ENCODE peak calls at places on chromosomes 12 and 14, in ten cellular contexts. X, S, D, B, K, E, Z, V, L and M are unnamed samples.

GRCh38 chr12:58502236-58502635 is 418.1 kb downstream of the LRIG3 start:
- DNase-seq in X (no peak), S (peak), D (no peak), B (no peak), K (no peak), E (no peak), Z (peak), V (no peak), L (no peak), M (no peak)

GRCh38 chr14:69853774-69854173 is 25.4 kb upstream of the SMOC1 start:
- DNase-seq in X (no peak), S (no peak), D (no peak), B (no peak), K (no peak), E (no peak), Z (no peak), V (no peak), L (no peak), M (no peak)

GRCh38 chr12:57276935-57277563 is 26.1 kb upstream of the STAC3 start:
- DNase-seq in X (peak), S (peak), D (peak), B (no peak), K (peak), E (no peak), Z (no peak), V (no peak), L (no peak), M (no peak)

GRCh38 chr14:94020267-94020666 is 5.9 kb upstream of the OTUB2 start:
- DNase-seq in X (no peak), S (no peak), D (no peak), B (no peak), K (no peak), E (no peak), Z (no peak), V (no peak), L (no peak), M (no peak)

GRCh38 chr12:80226576-80226975 is 127.2 kb downstream of the OTOGL start:
- DNase-seq in X (peak), S (no peak), D (peak), B (no peak), K (no peak), E (no peak), Z (no peak), V (no peak), L (no peak), M (no peak)

GRCh38 chr12:121218588-121219352 is 8.8 kb downstream of the P2RX4 start:
- DNase-seq in X (no peak), S (no peak), D (no peak), B (no peak), K (no peak), E (no peak), Z (no peak), V (no peak), L (no peak), M (peak)

GRCh38 chr12:9761407-9761736 is 671 bp upstream of the CD69 start:
- DNase-seq in X (no peak), S (no peak), D (peak), B (no peak), K (peak), E (no peak), Z (no peak), V (peak), L (no peak), M (no peak)

GRCh38 chr14:103705158-103705523 is 10.1 kb downstream of the XRCC3 start:
- DNase-seq in X (no peak), S (no peak), D (no peak), B (no peak), K (no peak), E (no peak), Z (no peak), V (no peak), L (no peak), M (peak)

GRCh38 chr12:3161861-3162260 is 84.7 kb downstream of the TSPAN9 start:
- DNase-seq in X (no peak), S (no peak), D (no peak), B (no peak), K (no peak), E (no peak), Z (no peak), V (no peak), L (no peak), M (no peak)

GRCh38 chr12:54432815-54433164 is 13.7 kb upstream of the ITGA5 start:
- DNase-seq in X (no peak), S (no peak), D (no peak), B (no peak), K (no peak), E (no peak), Z (no peak), V (no peak), L (no peak), M (no peak)

GRCh38 chr12:127381043-127381668 is 885.8 kb upstream of the TMEM132C start:
- DNase-seq in X (no peak), S (peak), D (peak), B (peak), K (peak), E (no peak), Z (peak), V (no peak), L (peak), M (no peak)

GRCh38 chr12:115249878-115250277 is 565.9 kb upstream of the TBX3 start:
- DNase-seq in X (no peak), S (no peak), D (no peak), B (no peak), K (no peak), E (no peak), Z (no peak), V (no peak), L (no peak), M (no peak)

GRCh38 chr12:54370218-54370730 is 6.0 kb upstream of the GPR84 start:
- DNase-seq in X (peak), S (peak), D (peak), B (no peak), K (no peak), E (peak), Z (no peak), V (no peak), L (peak), M (peak)

GRCh38 chr14:74593241-74593985 is 18.6 kb downstream of the LTBP2 start:
- DNase-seq in X (no peak), S (no peak), D (no peak), B (no peak), K (no peak), E (no peak), Z (no peak), V (no peak), L (no peak), M (peak)

GRCh38 chr14:52338282-52338681 is 24.2 kb downstream of the PTGER2 start:
- DNase-seq in X (peak), S (no peak), D (peak), B (no peak), K (no peak), E (no peak), Z (no peak), V (no peak), L (no peak), M (no peak)

GRCh38 chr14:104769324-104770071 is 16.6 kb downstream of the SIVA1 start:
- DNase-seq in X (no peak), S (no peak), D (no peak), B (no peak), K (no peak), E (no peak), Z (no peak), V (no peak), L (no peak), M (no peak)

GRCh38 chr12:66070378-66071120 is 60.0 kb downstream of the LLPH start:
- DNase-seq in X (no peak), S (no peak), D (no peak), B (no peak), K (no peak), E (no peak), Z (no peak), V (no peak), L (no peak), M (no peak)

GRCh38 chr14:68846466-68846865 is 53.6 kb upstream of the ZFP36L1 start:
- DNase-seq in X (no peak), S (no peak), D (no peak), B (no peak), K (no peak), E (no peak), Z (no peak), V (no peak), L (no peak), M (no peak)

GRCh38 chr14:74739293-74740030 is 23.7 kb upstream of the YLPM1 start:
- DNase-seq in X (no peak), S (no peak), D (peak), B (no peak), K (no peak), E (no peak), Z (no peak), V (no peak), L (no peak), M (no peak)

GRCh38 chr12:122403115-122403770 is 19.2 kb downstream of the CLIP1 start:
- DNase-seq in X (no peak), S (no peak), D (no peak), B (no peak), K (no peak), E (no peak), Z (no peak), V (no peak), L (no peak), M (no peak)

GRCh38 chr14:21087294-21088091 is 11.0 kb downstream of the ZNF219 start:
- DNase-seq in X (peak), S (no peak), D (peak), B (no peak), K (peak), E (peak), Z (peak), V (peak), L (peak), M (peak)

GRCh38 chr14:81382517-81383225 is 17.5 kb downstream of the STON2 start:
- DNase-seq in X (no peak), S (no peak), D (no peak), B (no peak), K (no peak), E (no peak), Z (no peak), V (no peak), L (no peak), M (no peak)

GRCh38 chr14:60757617-60758016 is 23.1 kb downstream of the MNAT1 start:
- DNase-seq in X (no peak), S (no peak), D (peak), B (no peak), K (no peak), E (peak), Z (no peak), V (no peak), L (no peak), M (no peak)

GRCh38 chr12:103880299-103881142 is 39.5 kb upstream of the NT5DC3 start:
- DNase-seq in X (no peak), S (peak), D (no peak), B (no peak), K (no peak), E (no peak), Z (no peak), V (no peak), L (no peak), M (no peak)

GRCh38 chr14:77459072-77459723 is 1.3 kb downstream of the AHSA1 start:
- DNase-seq in X (peak), S (peak), D (peak), B (peak), K (peak), E (peak), Z (peak), V (peak), L (peak), M (no peak)

GRCh38 chr12:53023-53734 is 13.4 kb upstream of the IQSEC3 start:
- DNase-seq in X (no peak), S (no peak), D (no peak), B (no peak), K (no peak), E (no peak), Z (no peak), V (no peak), L (no peak), M (no peak)

GRCh38 chr12:13435535-13435934 is 239.0 kb downstream of the EMP1 start:
- DNase-seq in X (peak), S (no peak), D (peak), B (no peak), K (no peak), E (no peak), Z (no peak), V (no peak), L (no peak), M (no peak)

GRCh38 chr12:79300199-79300568 is 390.6 kb downstream of the PAWR start:
- DNase-seq in X (peak), S (peak), D (peak), B (no peak), K (no peak), E (no peak), Z (no peak), V (no peak), L (no peak), M (no peak)

GRCh38 chr12:50006266-50006665 is 19.0 kb downstream of the RACGAP1 start:
- DNase-seq in X (no peak), S (no peak), D (no peak), B (no peak), K (no peak), E (no peak), Z (no peak), V (no peak), L (no peak), M (no peak)

GRCh38 chr14:45698462-45699134 is 445.6 kb upstream of the MIS18BP1 start:
- DNase-seq in X (no peak), S (peak), D (no peak), B (no peak), K (no peak), E (no peak), Z (peak), V (no peak), L (no peak), M (no peak)

GRCh38 chr12:5965950-5966383 is 20.9 kb upstream of the ANO2 start:
- DNase-seq in X (peak), S (no peak), D (peak), B (peak), K (peak), E (no peak), Z (peak), V (peak), L (peak), M (no peak)

GRCh38 chr14:23160924-23161522 is 22.4 kb downstream of the SLC7A8 start:
- DNase-seq in X (peak), S (no peak), D (peak), B (no peak), K (no peak), E (peak), Z (no peak), V (no peak), L (no peak), M (no peak)

GRCh38 chr12:64232201-64232600 is 10.1 kb upstream of the KICS2 start:
- DNase-seq in X (no peak), S (no peak), D (no peak), B (no peak), K (no peak), E (no peak), Z (no peak), V (no peak), L (no peak), M (no peak)